ENCODE peak calls at places on chromosomes 16 and 17, in ten cellular contexts. J is AG04449; G is nephron progenitor cell; B is RWPE1; U is astrocyte of the cerebellum; H is lower lobe of right lung; M is mucosa of descending colon; L is activated CD8-positive, alpha-beta T cell treated with anti-CD3 and anti-CD28 coated beads for 36 hours; V is stomach; N is body of pancreas. F is an unnamed sample.

GRCh38 chr17:7781467-7781866 is 52.5 kb upstream of the KDM6B start:
- DNase-seq in J (no peak), G (no peak), B (no peak), U (no peak), H (no peak), M (no peak), L (no peak), V (no peak), N (no peak), F (no peak)

GRCh38 chr17:63646492-63646815 is 24.2 kb downstream of the MAP3K3 start:
- DNase-seq in J (no peak), G (no peak), B (no peak), U (no peak), H (no peak), M (no peak), L (no peak), V (no peak), N (no peak), F (no peak)

GRCh38 chr17:81387235-81388060 is 7.8 kb upstream of the BAHCC1 start:
- DNase-seq in J (no peak), G (peak; percentile 86), B (no peak), U (no peak), H (peak; percentile 70), M (peak; percentile 78), L (peak; percentile 79), V (peak; percentile 53), N (peak; percentile 60), F (no peak)

GRCh38 chr16:89360760-89361435 is 129.5 kb downstream of the ANKRD11 start:
- DNase-seq in J (no peak), G (no peak), B (no peak), U (no peak), H (no peak), M (peak; percentile 36), L (peak; percentile 95), V (peak; percentile 40), N (no peak), F (no peak)

GRCh38 chr17:40486513-40487370 is 14.7 kb downstream of the TNS4 start:
- DNase-seq in J (peak; percentile 78), G (no peak), B (no peak), U (peak; percentile 75), H (no peak), M (no peak), L (no peak), V (no peak), N (no peak), F (no peak)

GRCh38 chr17:75517277-75517865 is 1.0 kb downstream of the TSEN54 start:
- DNase-seq in J (no peak), G (no peak), B (no peak), U (no peak), H (peak; percentile 44), M (peak; percentile 71), L (peak; percentile 66), V (peak; percentile 42), N (no peak), F (no peak)

GRCh38 chr17:3754458-3755334 is 31.0 kb downstream of the HASPIN start:
- DNase-seq in J (no peak), G (peak; percentile 88), B (peak; percentile 95), U (no peak), H (peak; percentile 93), M (peak; percentile 96), L (peak; percentile 87), V (peak; percentile 99), N (peak; percentile 100), F (no peak)

GRCh38 chr16:3022208-3022696 is 1.5 kb downstream of the HCFC1R1 start:
- DNase-seq in J (peak; percentile 83), G (peak; percentile 67), B (peak; percentile 89), U (peak; percentile 94), H (peak; percentile 92), M (peak; percentile 83), L (peak; percentile 97), V (peak; percentile 91), N (peak; percentile 92), F (peak; percentile 89)

GRCh38 chr16:87826798-87827587 is 42.3 kb downstream of the SLC7A5 start:
- DNase-seq in J (no peak), G (no peak), B (no peak), U (no peak), H (no peak), M (no peak), L (peak; percentile 26), V (no peak), N (no peak), F (no peak)

GRCh38 chr17:32523017-32523680 is 36.4 kb downstream of the CDK5R1 start:
- DNase-seq in J (no peak), G (no peak), B (no peak), U (no peak), H (no peak), M (peak; percentile 31), L (peak; percentile 84), V (no peak), N (no peak), F (no peak)

GRCh38 chr16:86852135-86852534 is 273.8 kb downstream of the FOXL1 start:
- DNase-seq in J (no peak), G (no peak), B (no peak), U (no peak), H (no peak), M (no peak), L (no peak), V (no peak), N (no peak), F (no peak)

GRCh38 chr16:15950167-15950854 is 895 bp downstream of the ABCC1 start:
- DNase-seq in J (no peak), G (peak; percentile 21), B (peak; percentile 61), U (no peak), H (no peak), M (peak; percentile 30), L (peak; percentile 72), V (peak; percentile 28), N (peak; percentile 18), F (no peak)

GRCh38 chr16:2511128-2511785 is 2.5 kb upstream of the ATP6V0C start:
- DNase-seq in J (no peak), G (peak; percentile 51), B (no peak), U (no peak), H (peak; percentile 72), M (peak; percentile 67), L (no peak), V (peak; percentile 58), N (peak; percentile 41), F (no peak)

GRCh38 chr17:31556969-31557620 is 165.6 kb downstream of the RAB11FIP4 start:
- DNase-seq in J (no peak), G (no peak), B (no peak), U (no peak), H (no peak), M (no peak), L (no peak), V (no peak), N (no peak), F (no peak)

GRCh38 chr17:31052187-31052889 is 42.4 kb upstream of the NF1 start:
- DNase-seq in J (peak; percentile 85), G (no peak), B (peak; percentile 95), U (peak; percentile 97), H (no peak), M (peak; percentile 29), L (no peak), V (no peak), N (peak; percentile 16), F (peak; percentile 86)

GRCh38 chr17:333626-334396 is 18.8 kb downstream of the RPH3AL start:
- DNase-seq in J (no peak), G (peak; percentile 67), B (no peak), U (no peak), H (peak; percentile 71), M (peak; percentile 58), L (peak; percentile 26), V (peak; percentile 60), N (peak; percentile 86), F (no peak)

GRCh38 chr16:57628008-57628781 is at the start of gene ADGRG1:
- DNase-seq in J (peak; percentile 71), G (peak; percentile 71), B (peak; percentile 96), U (peak; percentile 68), H (peak; percentile 64), M (no peak), L (peak; percentile 89), V (peak; percentile 72), N (peak; percentile 47), F (peak; percentile 83)

GRCh38 chr17:66268247-66268927 is 34.0 kb upstream of the PRKCA start:
- DNase-seq in J (peak; percentile 66), G (no peak), B (no peak), U (peak; percentile 92), H (no peak), M (no peak), L (no peak), V (no peak), N (no peak), F (peak; percentile 47)

GRCh38 chr17:69473801-69474170 is 59.3 kb downstream of the MAP2K6 start:
- DNase-seq in J (no peak), G (no peak), B (no peak), U (no peak), H (no peak), M (no peak), L (no peak), V (no peak), N (no peak), F (no peak)

GRCh38 chr17:77316191-77316641 is 175.4 kb downstream of the SEC14L1 start:
- DNase-seq in J (no peak), G (no peak), B (no peak), U (peak; percentile 75), H (peak; percentile 58), M (no peak), L (no peak), V (no peak), N (no peak), F (no peak)
- TF ChIP-seq CTCF in J (no peak), G (no peak), B (no peak), U (no peak), H (no peak), M (no peak), L (no peak), V (no peak), N (no peak), F (no peak)

GRCh38 chr17:28072935-28073533 is 30.6 kb downstream of the NLK start:
- DNase-seq in J (no peak), G (no peak), B (no peak), U (no peak), H (no peak), M (no peak), L (no peak), V (no peak), N (no peak), F (no peak)
- TF ChIP-seq CTCF in J (no peak), G (no peak), B (no peak), U (no peak), H (no peak), M (no peak), L (no peak), V (no peak), N (no peak), F (no peak)

GRCh38 chr16:23504453-23505179 is 5.7 kb downstream of the GGA2 start:
- DNase-seq in J (peak; percentile 83), G (no peak), B (peak; percentile 90), U (peak; percentile 94), H (peak; percentile 75), M (peak; percentile 30), L (peak; percentile 95), V (peak; percentile 46), N (peak; percentile 40), F (peak; percentile 7)
- TF ChIP-seq CTCF in J (no peak), G (no peak), B (no peak), U (no peak), H (no peak), M (no peak), L (no peak), V (no peak), N (no peak), F (no peak)

DNA sequence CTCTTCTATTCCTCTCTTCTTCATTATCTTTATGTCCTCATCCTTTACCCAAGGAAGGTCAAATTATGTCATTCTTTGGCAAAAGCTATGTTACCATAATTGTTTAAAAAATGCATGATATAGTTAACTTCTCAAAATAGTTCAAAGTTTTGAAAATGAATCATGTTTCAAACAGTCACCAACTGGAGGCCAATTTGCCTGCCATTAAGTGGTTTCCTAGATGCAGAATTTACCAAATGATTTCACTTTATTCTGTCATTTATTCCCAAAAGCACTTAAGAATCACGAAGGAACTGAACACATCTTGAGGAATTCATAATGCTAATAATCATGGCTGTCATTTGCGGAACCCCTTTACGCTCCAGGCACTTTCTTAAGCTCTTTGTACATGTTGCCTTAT is 190.9 kb upstream of the CDH11 start:
- DNase-seq in J (peak; percentile 59), G (no peak), B (no peak), U (peak; percentile 12), H (no peak), M (no peak), L (no peak), V (no peak), N (no peak), F (no peak)
- TF ChIP-seq CTCF in J (no peak), G (no peak), B (no peak), U (no peak), H (no peak), M (no peak), L (no peak), V (no peak), N (no peak), F (no peak)